ENCODE peak calls at places on chromosomes 2 and 18, in six cellular contexts. One of them, this sample, is unnamed.
A peak's percentile ranks its signal among the peaks of the same experiment; 100 is the strongest.

GRCh38 chr2:120486946-120487345 is 141.0 kb downstream of the INHBB start:
- DNase-seq in HFFc6: peak; percentile 12
- DNase-seq in tibial nerve: no peak
- DNase-seq in Peyer's patch: peak; percentile 34
- DNase-seq in Calu3: no peak
- DNase-seq in PC-9: peak; percentile 68
- DNase-seq in this sample: peak; percentile 14

GRCh38 chr18:37873416-37873815 is 307.8 kb upstream of the CELF4 start:
- DNase-seq in HFFc6: no peak
- DNase-seq in tibial nerve: no peak
- DNase-seq in Peyer's patch: no peak
- DNase-seq in Calu3: no peak
- DNase-seq in PC-9: no peak
- DNase-seq in this sample: no peak

GRCh38 chr18:43904209-43904837 is 627.0 kb upstream of the SYT4 start:
- DNase-seq in HFFc6: no peak
- DNase-seq in tibial nerve: no peak
- DNase-seq in Peyer's patch: no peak
- DNase-seq in Calu3: no peak
- DNase-seq in PC-9: no peak
- DNase-seq in this sample: no peak

GRCh38 chr2:207467716-207468347 is 61.9 kb upstream of the CREB1 start:
- DNase-seq in HFFc6: peak; percentile 35
- DNase-seq in tibial nerve: no peak
- DNase-seq in Peyer's patch: no peak
- DNase-seq in Calu3: no peak
- DNase-seq in PC-9: no peak
- DNase-seq in this sample: no peak

GRCh38 chr2:20037660-20038059 is 13.8 kb downstream of the LAPTM4A start:
- DNase-seq in HFFc6: no peak
- DNase-seq in tibial nerve: no peak
- DNase-seq in Peyer's patch: no peak
- DNase-seq in Calu3: no peak
- DNase-seq in PC-9: no peak
- DNase-seq in this sample: no peak

GRCh38 chr2:65265090-65266045 is 37.7 kb downstream of the ACTR2 start:
- DNase-seq in HFFc6: peak; percentile 74
- DNase-seq in tibial nerve: no peak
- DNase-seq in Peyer's patch: no peak
- DNase-seq in Calu3: peak; percentile 43
- DNase-seq in PC-9: peak; percentile 38
- DNase-seq in this sample: no peak

GRCh38 chr18:3604626-3605408 is 154.8 kb downstream of the TGIF1 start:
- DNase-seq in HFFc6: peak; percentile 93
- DNase-seq in tibial nerve: no peak
- DNase-seq in Peyer's patch: no peak
- DNase-seq in Calu3: peak; percentile 31
- DNase-seq in PC-9: no peak
- DNase-seq in this sample: no peak

GRCh38 chr2:188295067-188295685 is 3.5 kb downstream of the GULP1 start:
- DNase-seq in HFFc6: no peak
- DNase-seq in tibial nerve: no peak
- DNase-seq in Peyer's patch: no peak
- DNase-seq in Calu3: no peak
- DNase-seq in PC-9: no peak
- DNase-seq in this sample: no peak

GRCh38 chr2:70496819-70497218 is 56.8 kb downstream of the TGFA start:
- DNase-seq in HFFc6: no peak
- DNase-seq in tibial nerve: no peak
- DNase-seq in Peyer's patch: no peak
- DNase-seq in Calu3: no peak
- DNase-seq in PC-9: no peak
- DNase-seq in this sample: no peak

GRCh38 chr18:49613741-49614151 is 51.9 kb downstream of the LIPG start:
- DNase-seq in HFFc6: no peak
- DNase-seq in tibial nerve: no peak
- DNase-seq in Peyer's patch: peak; percentile 79
- DNase-seq in Calu3: peak; percentile 26
- DNase-seq in PC-9: no peak
- DNase-seq in this sample: no peak

GRCh38 chr2:76569819-76570218 is 859.1 kb upstream of the GCFC2 start:
- DNase-seq in HFFc6: no peak
- DNase-seq in tibial nerve: no peak
- DNase-seq in Peyer's patch: no peak
- DNase-seq in Calu3: no peak
- DNase-seq in PC-9: no peak
- DNase-seq in this sample: no peak

GRCh38 chr18:57438669-57439616 is 3.8 kb downstream of the ONECUT2 start:
- DNase-seq in HFFc6: no peak
- DNase-seq in tibial nerve: no peak
- DNase-seq in Peyer's patch: no peak
- DNase-seq in Calu3: peak; percentile 17
- DNase-seq in PC-9: no peak
- DNase-seq in this sample: no peak

GRCh38 chr2:203453858-203454451 is 81.1 kb downstream of the RAPH1 start:
- DNase-seq in HFFc6: peak; percentile 68
- DNase-seq in tibial nerve: no peak
- DNase-seq in Peyer's patch: no peak
- DNase-seq in Calu3: peak; percentile 46
- DNase-seq in PC-9: no peak
- DNase-seq in this sample: no peak

GRCh38 chr2:109473616-109474318 is 140.0 kb downstream of the SEPTIN10 start:
- DNase-seq in HFFc6: no peak
- DNase-seq in tibial nerve: no peak
- DNase-seq in Peyer's patch: no peak
- DNase-seq in Calu3: no peak
- DNase-seq in PC-9: no peak
- DNase-seq in this sample: peak; percentile 13

GRCh38 chr2:184906160-184906559 is 307.8 kb downstream of the ZNF804A start:
- DNase-seq in HFFc6: no peak
- DNase-seq in tibial nerve: no peak
- DNase-seq in Peyer's patch: no peak
- DNase-seq in Calu3: no peak
- DNase-seq in PC-9: no peak
- DNase-seq in this sample: no peak

GRCh38 chr2:233807966-233808892 is 30.1 kb downstream of the MROH2A start:
- DNase-seq in HFFc6: no peak
- DNase-seq in tibial nerve: no peak
- DNase-seq in Peyer's patch: peak; percentile 24
- DNase-seq in Calu3: no peak
- DNase-seq in PC-9: no peak
- DNase-seq in this sample: peak; percentile 12

GRCh38 chr2:197248623-197249022 is 62.0 kb downstream of the ANKRD44 start:
- DNase-seq in HFFc6: no peak
- DNase-seq in tibial nerve: no peak
- DNase-seq in Peyer's patch: no peak
- DNase-seq in Calu3: no peak
- DNase-seq in PC-9: no peak
- DNase-seq in this sample: no peak

GRCh38 chr2:15636972-15637785 is 45.5 kb downstream of the DDX1 start:
- DNase-seq in HFFc6: peak; percentile 68
- DNase-seq in tibial nerve: peak; percentile 61
- DNase-seq in Peyer's patch: peak; percentile 63
- DNase-seq in Calu3: peak; percentile 61
- DNase-seq in PC-9: peak; percentile 51
- DNase-seq in this sample: no peak

GRCh38 chr2:105443610-105444598 is 45.1 kb upstream of the FHL2 start:
- DNase-seq in HFFc6: no peak
- DNase-seq in tibial nerve: no peak
- DNase-seq in Peyer's patch: no peak
- DNase-seq in Calu3: no peak
- DNase-seq in PC-9: peak; percentile 52
- DNase-seq in this sample: no peak

GRCh38 chr2:206823178-206823577 is 57.8 kb downstream of the FASTKD2 start:
- DNase-seq in HFFc6: no peak
- DNase-seq in tibial nerve: peak; percentile 25
- DNase-seq in Peyer's patch: no peak
- DNase-seq in Calu3: no peak
- DNase-seq in PC-9: no peak
- DNase-seq in this sample: no peak

GRCh38 chr2:199757466-199757865 is 93.5 kb downstream of the FTCDNL1 start:
- DNase-seq in HFFc6: no peak
- DNase-seq in tibial nerve: no peak
- DNase-seq in Peyer's patch: no peak
- DNase-seq in Calu3: no peak
- DNase-seq in PC-9: no peak
- DNase-seq in this sample: no peak

GRCh38 chr2:162266468-162266754 is 23.2 kb upstream of the FAP start:
- DNase-seq in HFFc6: no peak
- DNase-seq in tibial nerve: no peak
- DNase-seq in Peyer's patch: no peak
- DNase-seq in Calu3: no peak
- DNase-seq in PC-9: no peak
- DNase-seq in this sample: no peak

GRCh38 chr2:47724221-47724981 is 58.5 kb upstream of the MSH6 start:
- DNase-seq in HFFc6: no peak
- DNase-seq in tibial nerve: no peak
- DNase-seq in Peyer's patch: no peak
- DNase-seq in Calu3: no peak
- DNase-seq in PC-9: no peak
- DNase-seq in this sample: no peak

GRCh38 chr2:19801367-19802087 is 100.3 kb downstream of the TTC32 start:
- DNase-seq in HFFc6: peak; percentile 95
- DNase-seq in tibial nerve: peak; percentile 51
- DNase-seq in Peyer's patch: no peak
- DNase-seq in Calu3: peak; percentile 94
- DNase-seq in PC-9: peak; percentile 96
- DNase-seq in this sample: peak; percentile 53

GRCh38 chr2:69582582-69583176 is 60.9 kb downstream of the AAK1 start:
- DNase-seq in HFFc6: no peak
- DNase-seq in tibial nerve: no peak
- DNase-seq in Peyer's patch: no peak
- DNase-seq in Calu3: no peak
- DNase-seq in PC-9: no peak
- DNase-seq in this sample: no peak

GRCh38 chr2:32485399-32485798 is 128.6 kb downstream of the BIRC6 start:
- DNase-seq in HFFc6: peak; percentile 4
- DNase-seq in tibial nerve: no peak
- DNase-seq in Peyer's patch: no peak
- DNase-seq in Calu3: no peak
- DNase-seq in PC-9: no peak
- DNase-seq in this sample: no peak

GRCh38 chr2:195515551-195515950 is 141.5 kb upstream of the SLC39A10 start:
- DNase-seq in HFFc6: no peak
- DNase-seq in tibial nerve: no peak
- DNase-seq in Peyer's patch: no peak
- DNase-seq in Calu3: no peak
- DNase-seq in PC-9: no peak
- DNase-seq in this sample: no peak

DNA sequence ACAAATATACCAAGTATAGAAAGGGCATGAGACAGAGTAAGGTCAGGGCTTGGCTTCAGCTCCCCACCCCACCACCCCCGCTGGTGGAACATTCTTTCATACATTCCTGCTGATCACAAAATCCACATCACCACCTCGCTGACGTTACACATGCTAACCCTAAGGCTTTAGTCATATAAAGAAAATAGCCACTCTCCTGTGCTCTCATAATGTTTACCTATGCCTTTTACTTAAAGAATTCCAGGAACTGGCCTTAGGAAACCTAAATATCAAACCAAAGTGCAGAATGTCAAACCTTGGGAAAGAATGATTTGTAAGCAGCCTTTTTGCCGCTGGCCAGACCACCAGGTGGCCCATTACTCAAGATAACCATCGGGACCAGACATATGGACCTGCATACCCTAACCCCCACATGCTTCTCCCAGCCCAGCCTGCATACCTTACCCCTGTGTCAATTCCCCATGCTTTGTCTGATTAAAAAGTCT is 136.3 kb upstream of the SLC39A10 start:
- DNase-seq in HFFc6: peak; percentile 94
- DNase-seq in tibial nerve: no peak
- DNase-seq in Peyer's patch: no peak
- DNase-seq in Calu3: no peak
- DNase-seq in PC-9: peak; percentile 57
- DNase-seq in this sample: no peak
- TF ChIP-seq CTCF in HFFc6: peak; percentile 38
- TF ChIP-seq CTCF in tibial nerve: no peak
- TF ChIP-seq CTCF in Peyer's patch: no peak
- TF ChIP-seq CTCF in Calu3: no peak
- TF ChIP-seq CTCF in PC-9: no peak
- TF ChIP-seq CTCF in this sample: no peak

GRCh38 chr2:50491541-50492114 is 540.3 kb downstream of the NRXN1 start:
- DNase-seq in HFFc6: peak; percentile 6
- DNase-seq in tibial nerve: no peak
- DNase-seq in Peyer's patch: no peak
- DNase-seq in Calu3: peak; percentile 52
- DNase-seq in PC-9: no peak
- DNase-seq in this sample: no peak
- TF ChIP-seq CTCF in HFFc6: peak; percentile 81
- TF ChIP-seq CTCF in tibial nerve: peak; percentile 49
- TF ChIP-seq CTCF in Peyer's patch: no peak
- TF ChIP-seq CTCF in Calu3: no peak
- TF ChIP-seq CTCF in PC-9: peak; percentile 73
- TF ChIP-seq CTCF in this sample: peak; percentile 48

GRCh38 chr2:231926761-231927565 is 767 bp upstream of the NPPC start:
- DNase-seq in HFFc6: no peak
- DNase-seq in tibial nerve: no peak
- DNase-seq in Peyer's patch: peak; percentile 51
- DNase-seq in Calu3: peak; percentile 30
- DNase-seq in PC-9: no peak
- DNase-seq in this sample: peak; percentile 42

GRCh38 chr2:231923951-231924888 is 2.0 kb downstream of the NPPC start:
- DNase-seq in HFFc6: no peak
- DNase-seq in tibial nerve: no peak
- DNase-seq in Peyer's patch: peak; percentile 41
- DNase-seq in Calu3: no peak
- DNase-seq in PC-9: no peak
- DNase-seq in this sample: peak; percentile 33

GRCh38 chr2:231926180-231926741 is at the start of gene NPPC:
- DNase-seq in HFFc6: peak; percentile 4
- DNase-seq in tibial nerve: no peak
- DNase-seq in Peyer's patch: peak; percentile 62
- DNase-seq in Calu3: peak; percentile 52
- DNase-seq in PC-9: peak; percentile 29
- DNase-seq in this sample: peak; percentile 51

GRCh38 chr2:231924889-231925275 is 1.3 kb downstream of the NPPC start:
- DNase-seq in HFFc6: no peak
- DNase-seq in tibial nerve: no peak
- DNase-seq in Peyer's patch: no peak
- DNase-seq in Calu3: peak; percentile 19
- DNase-seq in PC-9: peak; percentile 14
- DNase-seq in this sample: peak; percentile 28

GRCh38 chr2:231925303-231926179 is 655 bp downstream of the NPPC start:
- DNase-seq in HFFc6: peak; percentile 64
- DNase-seq in tibial nerve: peak; percentile 64
- DNase-seq in Peyer's patch: peak; percentile 86
- DNase-seq in Calu3: peak; percentile 89
- DNase-seq in PC-9: peak; percentile 72
- DNase-seq in this sample: peak; percentile 86
- TF ChIP-seq CTCF in HFFc6: peak; percentile 99
- TF ChIP-seq CTCF in tibial nerve: peak; percentile 85
- TF ChIP-seq CTCF in Peyer's patch: peak; percentile 73
- TF ChIP-seq CTCF in Calu3: peak; percentile 97
- TF ChIP-seq CTCF in PC-9: peak; percentile 77
- TF ChIP-seq CTCF in this sample: peak; percentile 96

DNA sequence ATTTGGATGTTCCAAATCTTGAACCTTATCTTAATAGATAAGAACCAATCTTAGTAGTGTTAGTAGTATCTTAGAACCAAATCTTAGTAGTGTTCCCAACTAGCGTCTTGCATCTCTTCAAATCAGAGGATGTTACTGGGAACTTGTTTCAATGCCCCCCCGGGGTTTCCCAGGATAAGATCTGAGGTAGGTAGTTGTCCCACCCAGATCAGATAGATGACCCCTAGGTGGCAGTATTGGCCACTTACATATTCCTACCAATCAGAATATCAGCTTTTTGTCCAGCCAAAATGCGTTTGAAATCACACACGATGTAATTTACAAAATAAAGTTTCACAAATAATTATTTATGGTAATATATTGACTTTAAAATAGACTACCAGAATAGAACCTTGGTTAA is 314.8 kb downstream of the MBD2 start:
- DNase-seq in HFFc6: no peak
- DNase-seq in tibial nerve: no peak
- DNase-seq in Peyer's patch: no peak
- DNase-seq in Calu3: peak; percentile 34
- DNase-seq in PC-9: no peak
- DNase-seq in this sample: no peak
- TF ChIP-seq CTCF in HFFc6: peak; percentile 56
- TF ChIP-seq CTCF in tibial nerve: peak; percentile 18
- TF ChIP-seq CTCF in Peyer's patch: no peak
- TF ChIP-seq CTCF in Calu3: peak; percentile 58
- TF ChIP-seq CTCF in PC-9: no peak
- TF ChIP-seq CTCF in this sample: peak; percentile 45